ENCODE peak calls at places on chromosome 15, in four cellular contexts. C is mesenchymal stem cell, P is mesendoderm, R is neuronal stem cell. E is an unnamed sample.

GRCh38 chr15:101266787-101267186 is 10.5 kb downstream of the SELENOS start:
- DNase-seq in R (no peak), P (no peak), C (no peak), E (no peak)

GRCh38 chr15:58520936-58521292 is 89.1 kb downstream of the LIPC start:
- DNase-seq in P (peak), C (no peak), R (no peak), E (no peak)

GRCh38 chr15:76433798-76434400 is 97.3 kb downstream of the ISL2 start:
- DNase-seq in C (no peak), R (no peak), P (peak), E (no peak)

GRCh38 chr15:47514251-47514652 is 203.1 kb upstream of the SEMA6D start:
- DNase-seq in R (no peak), P (no peak), C (peak), E (no peak)

GRCh38 chr15:58758141-58758540 is 8.6 kb upstream of the ADAM10 start:
- DNase-seq in P (no peak), R (no peak), C (peak), E (no peak)

GRCh38 chr15:100340721-100341661 is 784 bp downstream of the ADAMTS17 start:
- DNase-seq in R (no peak), P (peak), C (no peak), E (no peak)

GRCh38 chr15:38707802-38708671 is 143.4 kb upstream of the RASGRP1 start:
- DNase-seq in P (peak), R (peak), C (peak), E (no peak)

GRCh38 chr15:101407439-101407838 is 82.1 kb downstream of the PCSK6 start:
- DNase-seq in P (no peak), R (no peak), C (no peak), E (no peak)

GRCh38 chr15:100602822-100603393 is 519 bp downstream of the ASB7 start:
- DNase-seq in C (peak), R (no peak), P (peak), E (peak)

GRCh38 chr15:39248204-39248603 is 332.7 kb upstream of the THBS1 start:
- DNase-seq in R (no peak), C (peak), P (no peak), E (no peak)

GRCh38 chr15:75307778-75308390 is 25.2 kb downstream of the GOLGA6D start:
- DNase-seq in R (peak), P (peak), C (peak), E (peak)

GRCh38 chr15:39131605-39132004 is 449.3 kb upstream of the THBS1 start:
- DNase-seq in R (no peak), C (peak), P (no peak), E (no peak)

GRCh38 chr15:70241031-70241430 is 143.3 kb upstream of the TLE3 start:
- DNase-seq in C (no peak), P (no peak), R (no peak), E (no peak)

GRCh38 chr15:98917417-98917816 is 90.2 kb downstream of the PGPEP1L start:
- DNase-seq in P (no peak), R (no peak), C (no peak), E (no peak)

GRCh38 chr15:71780349-71780976 is 29.9 kb upstream of the NR2E3 start:
- DNase-seq in C (peak), R (peak), P (peak), E (no peak)

GRCh38 chr15:58043192-58043903 is 22.2 kb downstream of the ALDH1A2 start:
- DNase-seq in C (peak), P (peak), R (no peak), E (no peak)

GRCh38 chr15:48861813-48862431 is 16.0 kb upstream of the EID1 start:
- DNase-seq in P (peak), C (peak), R (peak), E (no peak)

GRCh38 chr15:68794869-68795268 is 25.8 kb downstream of the ANP32A start:
- DNase-seq in P (peak), R (no peak), C (peak), E (no peak)

GRCh38 chr15:38517312-38517711 is 47.3 kb downstream of the RASGRP1 start:
- DNase-seq in C (no peak), R (no peak), P (no peak), E (no peak)

GRCh38 chr15:40914486-40914885 is 14.7 kb upstream of the DLL4 start:
- DNase-seq in P (peak), C (no peak), R (no peak), E (no peak)

GRCh38 chr15:40512440-40512839 is 41.7 kb downstream of the CHST14 start:
- DNase-seq in R (no peak), P (no peak), C (no peak), E (no peak)

GRCh38 chr15:100849021-100849831 is 30.4 kb upstream of the ALDH1A3 start:
- DNase-seq in R (no peak), P (no peak), C (peak), E (no peak)

GRCh38 chr15:95105229-95105628 is 873.9 kb downstream of the MCTP2 start:
- DNase-seq in P (peak), R (no peak), C (peak), E (no peak)

GRCh38 chr15:87689716-87690115 is 566.8 kb downstream of the NTRK3 start:
- DNase-seq in R (no peak), C (no peak), P (no peak), E (no peak)

GRCh38 chr15:59329570-59330350 is 42.9 kb downstream of the MYO1E start:
- DNase-seq in P (no peak), C (peak), R (no peak), E (no peak)

GRCh38 chr15:77418341-77419049 is 1.4 kb downstream of the PEAK1 start:
- DNase-seq in P (no peak), R (no peak), C (peak), E (no peak)

GRCh38 chr15:38414351-38414750 is 39.6 kb upstream of the FAM98B start:
- DNase-seq in P (peak), C (peak), R (peak), E (peak)

GRCh38 chr15:44537728-44538240 is 837 bp downstream of the EIF3J start:
- DNase-seq in R (no peak), C (peak), P (peak), E (no peak)

GRCh38 chr15:81749667-81750360 is 296.0 kb downstream of the MEX3B start:
- DNase-seq in R (no peak), P (no peak), C (no peak), E (no peak)

GRCh38 chr15:90684281-90684680 is 32.9 kb upstream of the BLM start:
- DNase-seq in P (no peak), R (no peak), C (no peak), E (no peak)

GRCh38 chr15:90681056-90681455 is 36.1 kb upstream of the BLM start:
- DNase-seq in R (no peak), C (no peak), P (no peak), E (no peak)

GRCh38 chr15:90681480-90681879 is 35.7 kb upstream of the BLM start:
- DNase-seq in C (peak), P (no peak), R (no peak), E (no peak)

GRCh38 chr15:90683876-90684275 is 33.3 kb upstream of the BLM start:
- DNase-seq in P (no peak), C (no peak), R (no peak), E (no peak)

GRCh38 chr15:90683371-90683770 is 33.8 kb upstream of the BLM start:
- DNase-seq in P (no peak), R (no peak), C (no peak), E (no peak)
- H2AK5ac ChIP-seq in P (no peak), R (no peak), C (no peak), E (no peak)

DNA sequence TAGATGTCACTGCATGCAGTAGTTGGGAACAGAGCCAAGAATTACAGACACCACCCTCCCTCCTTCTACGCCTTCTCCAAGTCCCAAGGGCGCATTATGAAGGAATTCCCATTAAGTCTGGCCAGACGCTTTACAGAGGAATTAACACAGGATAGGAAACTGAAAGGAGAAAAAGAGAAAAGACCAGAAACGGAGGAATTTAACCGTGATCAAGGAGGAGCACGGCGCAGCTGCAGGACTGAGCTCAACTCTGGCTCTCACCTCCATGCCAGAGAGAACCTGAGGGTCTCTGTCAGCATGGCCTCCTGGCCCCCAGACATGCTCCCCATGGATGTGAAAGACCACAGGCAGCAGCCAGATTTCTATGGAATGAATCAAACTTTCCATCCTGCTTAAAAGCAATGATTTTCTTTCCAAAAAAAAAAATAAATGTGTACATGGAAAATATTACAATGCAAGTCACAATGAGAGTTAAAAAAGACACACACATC is 13.7 kb downstream of the ATP10A start:
- DNase-seq in R (no peak), P (no peak), C (peak), E (no peak)
- H2AK5ac ChIP-seq in R (no peak), P (no peak), C (no peak), E (peak)

DNA sequence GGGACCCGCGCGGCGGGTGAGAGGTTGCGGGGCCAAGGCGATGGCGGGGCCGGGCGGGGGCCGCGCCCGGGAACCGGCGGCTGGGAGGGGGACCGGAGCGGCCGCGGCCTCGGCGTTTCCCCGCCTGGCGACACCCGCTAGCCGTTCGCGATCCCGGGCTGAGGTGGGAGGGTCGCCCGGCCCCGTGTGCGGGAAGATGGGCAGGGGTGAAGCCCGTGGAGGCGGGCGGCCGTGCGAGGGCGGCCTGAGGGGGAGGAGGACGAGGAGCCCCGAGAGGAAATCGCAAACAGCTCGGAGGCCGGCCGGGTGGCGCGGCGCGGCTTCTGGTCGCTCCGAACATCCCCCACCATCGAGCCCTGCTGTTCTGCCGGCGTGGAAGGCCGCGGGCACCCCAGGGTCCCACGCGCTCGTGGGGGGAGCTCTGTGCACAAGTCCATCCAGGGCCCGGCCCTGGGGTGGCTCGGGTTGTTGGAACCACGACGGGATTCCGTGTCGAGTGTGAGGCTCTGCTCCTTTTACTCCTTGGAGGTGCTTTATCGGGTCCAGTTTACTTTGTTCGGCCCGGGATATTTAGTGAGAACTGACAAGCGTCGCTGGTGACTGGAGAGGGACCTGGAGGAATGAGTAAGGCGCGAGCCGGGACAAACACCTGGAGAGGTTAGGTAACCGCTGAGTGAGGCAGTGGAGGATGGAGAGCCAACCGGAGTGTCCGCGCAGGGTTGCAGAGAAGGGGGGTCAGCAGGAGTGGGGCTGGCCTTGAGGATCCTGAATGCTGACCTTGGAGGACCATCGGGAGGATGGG is 728 bp downstream of the CRTC3 start:
- DNase-seq in P (peak), R (peak), C (peak), E (no peak)
- H2AK5ac ChIP-seq in P (no peak), R (no peak), C (no peak), E (no peak)

DNA sequence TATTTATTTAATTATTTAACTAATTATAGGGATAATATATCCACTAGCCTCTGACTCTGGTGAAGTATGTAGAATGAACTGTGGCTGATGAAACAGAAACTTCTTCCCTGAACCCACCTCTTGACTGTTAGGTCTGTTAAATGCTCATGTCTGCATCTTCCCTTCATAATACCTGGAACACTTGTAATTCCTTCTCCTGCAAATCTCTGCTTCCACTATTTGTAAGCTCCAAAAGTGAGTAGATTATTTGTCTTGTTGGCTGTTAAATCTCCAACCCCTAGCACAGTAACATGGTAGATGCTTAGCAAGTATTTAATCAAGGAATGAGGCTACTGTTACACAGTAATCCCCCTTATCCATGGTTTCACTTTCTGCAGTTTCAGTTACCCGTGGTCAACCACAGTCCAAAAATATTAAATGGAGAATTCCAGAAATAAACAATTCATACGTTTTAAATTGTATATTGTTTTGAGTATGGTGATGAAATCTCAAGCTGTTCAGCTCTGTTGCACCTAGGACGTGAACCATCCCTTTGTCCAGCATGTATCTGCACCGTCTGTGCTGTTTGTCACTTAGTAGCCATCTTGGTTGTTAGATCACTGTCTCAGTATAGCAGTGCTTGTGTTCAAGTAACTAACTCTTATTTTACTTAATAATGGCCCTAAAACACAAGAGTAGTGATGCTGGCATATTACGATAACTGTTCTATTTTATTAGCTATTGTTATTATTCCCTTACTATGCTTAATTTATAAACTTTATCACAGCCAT is 5.7 kb downstream of the TTBK2 start:
- DNase-seq in C (peak), P (no peak), R (no peak), E (no peak)
- H2AK5ac ChIP-seq in C (no peak), P (no peak), R (no peak), E (no peak)

DNA sequence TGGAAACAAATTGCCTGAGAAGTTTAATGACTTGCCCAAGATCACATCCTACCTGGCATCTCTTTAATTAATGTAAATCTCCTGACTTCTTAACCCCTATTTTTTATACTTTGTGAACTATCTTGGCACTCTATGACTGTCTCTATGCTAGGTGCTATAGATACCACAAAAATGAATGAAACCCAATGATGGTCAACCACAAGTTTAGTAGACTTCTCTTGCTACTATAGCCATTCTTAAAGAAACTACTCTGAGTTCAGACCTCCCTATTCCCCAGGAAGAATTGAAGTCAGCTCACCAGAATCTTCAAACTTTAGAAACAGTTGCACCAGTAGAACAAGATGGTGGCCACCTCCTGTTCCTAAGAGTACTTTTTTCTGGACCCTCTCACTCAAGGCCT is 191.1 kb downstream of the RSL24D1 start:
- DNase-seq in C (no peak), R (no peak), P (no peak), E (no peak)
- H2AK5ac ChIP-seq in C (no peak), R (no peak), P (no peak), E (no peak)